ENCODE peak calls at places on chromosome 5, in four cellular contexts. S is H1, T is Peyer's patch, D is HFF-Myc. Q is an unnamed sample.

GRCh38 chr5:11878846-11879245 is 25.4 kb downstream of the CTNND2 start:
- DNase-seq in D (no peak), T (no peak), S (no peak), Q (no peak)

GRCh38 chr5:138035605-138036537 is 3.0 kb upstream of the FAM13B start:
- DNase-seq in S (peak), T (no peak), D (peak), Q (peak)

GRCh38 chr5:102958481-102959011 is 161.4 kb downstream of the GIN1 start:
- DNase-seq in S (no peak), D (peak), T (no peak), Q (peak)

GRCh38 chr5:154559398-154560276 is 81.6 kb upstream of the HAND1 start:
- DNase-seq in S (no peak), T (no peak), D (no peak), Q (no peak)

GRCh38 chr5:57816108-57816507 is 333.5 kb upstream of the ACTBL2 start:
- DNase-seq in T (no peak), D (peak), S (peak), Q (no peak)

GRCh38 chr5:129905467-129906176 is 1.4 kb downstream of the CHSY3 start:
- DNase-seq in S (no peak), D (no peak), T (peak), Q (no peak)

GRCh38 chr5:180090769-180091546 is 19.4 kb upstream of the RNF130 start:
- DNase-seq in S (no peak), D (no peak), T (peak), Q (no peak)

GRCh38 chr5:152514827-152515397 is 109.8 kb upstream of the NMUR2 start:
- DNase-seq in D (no peak), S (no peak), T (no peak), Q (no peak)

GRCh38 chr5:160324885-160325284 is 12.5 kb upstream of the CCNJL start:
- DNase-seq in T (no peak), D (no peak), S (no peak), Q (no peak)

GRCh38 chr5:124310453-124310852 is 436.0 kb downstream of the ZNF608 start:
- DNase-seq in T (no peak), S (no peak), D (no peak), Q (no peak)

GRCh38 chr5:8601831-8602354 is 732.9 kb downstream of the MTRR start:
- DNase-seq in T (no peak), S (no peak), D (no peak), Q (no peak)

DNA sequence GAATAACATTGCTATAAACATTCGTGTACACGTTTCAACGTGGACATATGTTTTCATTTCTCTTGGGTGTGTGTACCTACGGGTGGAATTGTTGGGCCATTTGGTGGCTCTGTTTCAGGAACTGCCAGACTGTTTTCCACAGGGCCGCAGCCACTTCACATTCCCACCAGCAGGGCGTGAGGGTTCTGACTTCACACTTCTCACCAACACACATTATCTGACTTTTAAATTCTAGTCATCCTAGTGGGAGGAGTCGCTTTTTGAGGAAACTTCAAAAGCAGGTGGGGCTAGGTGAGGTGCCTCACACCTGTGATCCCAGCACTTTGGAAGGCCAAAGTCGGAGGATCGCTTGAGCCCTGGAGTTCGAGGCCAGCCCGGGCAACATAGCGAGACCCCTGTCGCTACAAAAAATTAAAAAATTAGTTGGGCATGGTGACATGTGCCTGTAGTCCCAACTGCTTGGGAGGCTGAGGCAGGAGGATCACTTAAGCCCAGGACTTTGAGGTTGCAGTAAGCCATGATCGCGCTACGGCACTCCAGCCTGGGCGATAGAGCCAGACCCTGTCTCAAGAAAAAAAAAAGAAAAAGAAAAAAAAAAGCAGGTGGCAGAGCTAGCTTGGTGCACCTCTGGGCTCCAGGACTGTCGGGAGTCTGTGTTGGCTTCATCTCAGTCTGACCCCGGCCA is 28.5 kb downstream of the TSPAN17 start:
- DNase-seq in D (no peak), S (no peak), T (no peak), Q (no peak)
- TF ChIP-seq CTCF in D (peak), S (no peak), T (peak), Q (peak)

GRCh38 chr5:73498057-73498992 is at the start of gene BTF3:
- DNase-seq in S (peak), T (peak), D (peak), Q (peak)
- H3K4me3 ChIP-seq in S (peak), T (peak), D (peak), Q (peak)

GRCh38 chr5:64100203-64100602 is 65.4 kb upstream of the RNF180 start:
- DNase-seq in D (no peak), T (no peak), S (no peak), Q (no peak)
- TF ChIP-seq CTCF in D (no peak), T (no peak), S (no peak), Q (no peak)

GRCh38 chr5:43193952-43194321 is 1.9 kb downstream of the NIM1K start:
- DNase-seq in T (no peak), S (no peak), D (no peak), Q (no peak)
- H3K4me3 ChIP-seq in T (no peak), S (peak), D (peak), Q (no peak)

GRCh38 chr5:61334224-61335196 is 2.5 kb downstream of the ZSWIM6 start:
- DNase-seq in D (no peak), T (no peak), S (no peak), Q (peak)

GRCh38 chr5:61332369-61332745 is 299 bp downstream of the ZSWIM6 start:
- DNase-seq in D (no peak), S (no peak), T (peak), Q (no peak)

GRCh38 chr5:61331407-61332368 is at the start of gene ZSWIM6:
- DNase-seq in S (peak), D (peak), T (peak), Q (peak)

GRCh38 chr5:61333351-61334223 is 1.5 kb downstream of the ZSWIM6 start:
- DNase-seq in D (no peak), S (no peak), T (peak), Q (no peak)

DNA sequence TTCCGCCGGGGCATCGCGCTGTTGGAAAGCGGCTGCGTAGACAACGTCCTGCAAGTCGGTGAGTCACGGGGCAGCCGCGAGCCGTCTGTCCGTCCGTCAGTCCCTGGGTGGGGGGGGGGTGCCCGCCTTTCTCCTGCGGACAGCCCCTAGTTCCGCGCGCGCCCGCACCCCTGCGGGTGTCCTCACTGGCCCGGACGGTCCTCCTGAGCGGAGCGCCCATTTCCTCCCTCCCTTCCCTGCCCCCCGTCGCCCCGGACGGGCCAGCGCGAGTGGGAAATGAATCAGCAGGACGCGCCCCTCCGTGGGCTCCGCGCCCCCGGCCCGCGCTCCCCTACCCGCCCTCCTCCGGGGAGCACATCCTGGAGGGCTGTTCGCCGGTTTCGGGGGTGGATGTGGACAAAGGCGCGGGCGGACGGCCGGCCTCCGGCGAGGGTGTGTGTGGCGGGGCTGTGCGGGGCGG is 863 bp downstream of the ZSWIM6 start:
- DNase-seq in T (no peak), S (no peak), D (no peak), Q (no peak)
- TF ChIP-seq CTCF in T (no peak), S (no peak), D (no peak), Q (no peak)

DNA sequence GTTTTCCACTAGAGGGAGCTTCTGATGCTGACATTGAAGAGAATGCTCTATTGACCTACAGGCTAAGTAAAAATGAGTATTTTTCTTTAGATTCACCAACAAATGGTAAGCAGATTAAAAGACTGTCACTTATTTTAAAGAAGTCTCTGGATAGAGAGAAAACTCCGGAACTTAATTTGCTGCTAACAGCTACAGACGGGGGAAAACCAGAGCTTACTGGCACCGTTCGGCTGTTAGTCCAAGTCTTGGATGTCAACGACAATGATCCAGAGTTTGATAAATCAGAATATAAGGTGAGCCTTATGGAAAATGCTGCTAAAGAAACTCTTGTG is 764 bp downstream of the PCDHA11 start:
- DNase-seq in T (no peak), D (no peak), S (no peak), Q (no peak)
- H3K4me3 ChIP-seq in T (no peak), D (no peak), S (peak), Q (no peak)

Q was measured in retinal pigment epithelial cell.